ENCODE peak calls at places on chromosomes 6 and 20, in six cellular contexts. D is neural progenitor cell, F is HCT116, O is H1, N is fibroblast of lung, K is HepG2. R is an unnamed sample.

GRCh38 chr6:57190140-57190539 is 18.0 kb downstream of the BAG2 start:
- DNase-seq in O (no peak), K (peak), F (no peak), D (no peak), N (peak), R (no peak)

GRCh38 chr20:19540401-19540800 is 217.7 kb upstream of the RIN2 start:
- DNase-seq in F (no peak), K (no peak), N (no peak), D (no peak), O (no peak), R (no peak)

GRCh38 chr20:20371681-20372080 is 3.8 kb downstream of the INSM1 start:
- DNase-seq in D (peak), N (no peak), O (no peak), F (no peak), K (no peak), R (no peak)

GRCh38 chr20:14915356-14915755 is 577.9 kb upstream of the FLRT3 start:
- DNase-seq in O (no peak), D (no peak), N (no peak), F (no peak), K (no peak), R (no peak)

GRCh38 chr6:33374359-33374910 is 17.2 kb upstream of the KIFC1 start:
- DNase-seq in N (no peak), O (no peak), K (no peak), D (no peak), F (no peak), R (no peak)

GRCh38 chr6:110522427-110522826 is 46.0 kb upstream of the SLC22A16 start:
- DNase-seq in F (no peak), K (no peak), D (no peak), N (no peak), O (no peak), R (no peak)

GRCh38 chr6:135901776-135902524 is 50.4 kb downstream of the PDE7B start:
- DNase-seq in D (no peak), F (no peak), N (peak), O (no peak), K (no peak), R (no peak)

GRCh38 chr6:85400331-85400730 is 49.6 kb upstream of the NT5E start:
- DNase-seq in O (no peak), K (no peak), N (no peak), F (no peak), D (no peak), R (no peak)

GRCh38 chr6:128519931-128520435 is 416 bp downstream of the PTPRK start:
- DNase-seq in K (no peak), N (no peak), D (no peak), O (no peak), F (no peak), R (peak)

GRCh38 chr6:83908813-83909212 is 49.3 kb downstream of the CYB5R4 start:
- DNase-seq in O (no peak), N (peak), K (no peak), F (no peak), D (no peak), R (no peak)

GRCh38 chr6:3320238-3320637 is 61.5 kb downstream of the PSMG4 start:
- DNase-seq in N (no peak), D (no peak), K (no peak), F (no peak), O (no peak), R (no peak)

GRCh38 chr6:125818225-125818657 is 27.5 kb downstream of the NCOA7 start:
- DNase-seq in O (no peak), D (no peak), F (no peak), K (no peak), N (no peak), R (peak)

GRCh38 chr6:100458841-100459154 is 5.9 kb downstream of the SIM1 start:
- DNase-seq in F (no peak), D (no peak), O (no peak), K (no peak), N (no peak), R (no peak)

GRCh38 chr6:100456881-100457220 is 7.9 kb downstream of the SIM1 start:
- DNase-seq in K (no peak), O (no peak), F (no peak), D (no peak), N (no peak), R (no peak)

GRCh38 chr6:100456178-100456880 is 8.4 kb downstream of the SIM1 start:
- DNase-seq in N (no peak), K (no peak), D (peak), O (no peak), F (no peak), R (no peak)

GRCh38 chr6:100459291-100459690 is 5.4 kb downstream of the SIM1 start:
- DNase-seq in D (no peak), F (no peak), O (no peak), K (no peak), N (no peak), R (no peak)

GRCh38 chr6:100457251-100457990 is 7.3 kb downstream of the SIM1 start:
- DNase-seq in D (peak), F (no peak), K (no peak), N (no peak), O (no peak), R (no peak)
- TF ChIP-seq EZH2 in D (peak), F (no peak), K (no peak), N (no peak), O (no peak), R (no peak)

DNA sequence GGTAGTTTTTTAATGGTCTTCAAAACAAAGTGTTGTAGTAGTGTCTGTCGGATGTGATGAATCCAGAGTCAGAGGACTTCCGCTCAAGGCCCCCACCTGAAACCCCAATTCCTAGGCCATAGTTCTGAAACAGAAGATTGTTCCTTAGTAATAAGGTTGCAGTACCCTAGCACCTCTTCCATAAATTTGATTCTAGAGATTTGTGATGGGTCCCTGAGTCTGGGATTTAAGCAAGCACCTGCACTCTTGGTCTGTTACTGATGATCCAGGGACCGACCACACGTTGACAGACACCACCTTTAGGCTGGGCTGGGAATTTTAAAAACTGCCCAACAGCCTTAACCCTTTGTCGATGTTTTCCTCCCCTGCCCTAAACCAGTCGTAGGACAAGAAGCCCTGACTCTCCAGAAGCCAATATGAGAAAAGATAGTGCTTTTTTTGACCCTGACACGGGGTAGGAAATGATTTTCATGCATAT is 1.2 kb downstream of the KCTD20 start:
- DNase-seq in D (peak), F (peak), O (no peak), N (no peak), K (peak), R (peak)
- TF ChIP-seq CTCF in D (peak), F (peak), O (peak), N (no peak), K (peak), R (peak)

DNA sequence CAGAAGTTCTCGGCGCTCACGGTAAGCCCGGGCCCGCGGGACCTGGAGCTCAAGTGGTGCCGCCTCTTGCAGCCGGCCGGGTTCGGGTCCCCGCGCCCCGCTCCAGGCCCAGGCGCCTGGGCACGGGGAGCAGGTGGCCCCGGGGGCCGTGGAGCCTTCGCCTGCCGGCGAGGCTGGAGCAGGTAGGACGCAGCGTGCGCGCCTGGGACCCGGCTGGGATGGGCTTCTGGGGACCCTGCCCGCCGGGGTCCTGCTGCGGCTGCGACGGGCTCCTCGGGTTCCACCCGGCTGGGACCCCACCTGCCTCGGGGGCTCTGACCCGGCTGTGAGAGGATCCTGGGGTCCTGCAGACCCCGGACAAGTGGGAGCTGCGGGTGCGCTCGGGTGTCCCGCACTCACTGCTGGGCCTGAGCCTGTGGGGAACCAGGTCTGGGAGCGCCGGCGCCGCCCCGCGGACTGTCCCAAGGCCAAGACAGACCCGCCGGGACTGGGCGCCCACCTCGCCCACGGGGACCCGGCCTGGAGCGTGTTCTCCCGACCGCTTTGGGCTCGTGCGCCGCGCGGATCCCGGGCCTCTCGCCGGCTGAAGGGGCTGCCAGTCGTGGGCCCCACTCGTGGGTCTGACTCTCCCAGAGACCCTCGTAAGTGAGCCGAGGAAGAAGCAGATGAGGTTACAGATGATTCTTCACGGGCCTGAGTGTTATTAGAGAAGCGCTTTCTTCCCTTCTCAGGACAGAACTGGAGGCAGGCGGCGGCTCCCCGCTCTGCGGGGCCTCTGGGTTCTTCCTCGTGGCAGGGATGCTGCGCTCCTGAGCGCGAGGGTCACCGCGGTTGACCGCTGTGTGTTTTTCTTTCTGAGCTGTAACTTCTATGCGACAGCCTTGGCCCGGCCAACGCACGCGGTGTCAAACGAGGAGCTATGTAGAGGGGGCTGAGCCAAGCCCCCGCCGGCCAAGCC is 729 bp downstream of the SMOC2 start:
- DNase-seq in D (peak), N (no peak), O (no peak), K (no peak), F (no peak), R (no peak)
- TF ChIP-seq EZH2 in D (peak), N (no peak), O (peak), K (peak), F (no peak), R (no peak)

GRCh38 chr6:117188627-117189201 is 76.6 kb upstream of the VGLL2 start:
- DNase-seq in O (no peak), N (no peak), F (peak), D (peak), K (no peak), R (peak)
- TF ChIP-seq CTCF in O (peak), N (peak), F (peak), D (peak), K (peak), R (peak)

GRCh38 chr6:119865466-119866350 is 516.1 kb upstream of the MAN1A1 start:
- DNase-seq in D (no peak), O (no peak), K (no peak), N (no peak), F (no peak), R (no peak)
- TF ChIP-seq EZH2 in D (no peak), O (no peak), K (no peak), N (no peak), F (no peak), R (no peak)

GRCh38 chr6:115865914-115866313 is 194.8 kb downstream of the FRK start:
- DNase-seq in K (no peak), D (no peak), N (no peak), O (no peak), F (no peak), R (no peak)
- TF ChIP-seq CTCF in K (no peak), D (no peak), N (no peak), O (no peak), F (no peak), R (no peak)

GRCh38 chr6:12961761-12962160 is 245.2 kb downstream of the PHACTR1 start:
- DNase-seq in F (no peak), K (no peak), D (no peak), O (no peak), N (no peak), R (no peak)

GRCh38 chr6:12957321-12958051 is 240.9 kb downstream of the PHACTR1 start:
- DNase-seq in O (no peak), N (peak), F (no peak), D (peak), K (no peak), R (peak)

GRCh38 chr6:12956991-12957320 is 240.4 kb downstream of the PHACTR1 start:
- DNase-seq in D (peak), N (no peak), O (no peak), K (no peak), F (no peak), R (no peak)

GRCh38 chr6:12955996-12956395 is 239.4 kb downstream of the PHACTR1 start:
- DNase-seq in F (no peak), K (no peak), D (no peak), N (no peak), O (peak), R (no peak)

DNA sequence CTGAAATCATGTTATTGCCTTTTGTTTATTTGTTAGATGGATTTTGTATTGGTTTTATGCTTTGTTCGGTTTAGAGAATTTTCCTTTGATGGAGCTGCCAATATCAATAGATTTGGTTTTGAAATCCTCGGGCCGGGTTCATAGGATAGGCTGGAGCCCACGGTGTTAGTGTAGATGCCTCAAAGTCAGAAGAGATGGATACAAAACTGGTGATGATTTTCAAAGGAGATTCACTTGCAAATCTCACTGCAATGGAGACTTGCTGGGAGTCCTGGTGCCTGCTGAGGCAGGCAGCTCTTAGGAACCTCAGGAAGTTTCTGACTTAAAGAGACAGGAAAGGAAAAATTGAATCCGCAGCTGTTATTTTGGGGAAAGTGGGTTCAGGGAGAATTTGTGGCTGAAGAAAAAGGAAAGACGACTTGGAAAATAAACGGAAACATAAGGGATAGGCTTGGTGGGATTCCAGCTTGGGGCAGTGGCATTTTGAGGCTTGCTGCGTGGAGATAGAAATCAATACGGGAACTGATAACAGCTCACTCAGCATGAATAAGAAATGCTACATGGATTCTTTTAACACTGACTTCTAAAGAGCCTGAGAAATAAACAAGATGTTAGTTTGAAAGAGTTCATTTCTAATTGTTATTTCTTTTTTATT is 241.6 kb downstream of the PHACTR1 start:
- DNase-seq in F (no peak), O (no peak), N (peak), D (no peak), K (no peak), R (no peak)
- TF ChIP-seq EZH2 in F (no peak), O (no peak), N (no peak), D (peak), K (peak), R (no peak)

GRCh38 chr6:27312950-27313271 is 838 bp upstream of the POM121L2 start:
- DNase-seq in O (no peak), D (no peak), K (no peak), F (no peak), N (no peak), R (peak)
- TF ChIP-seq CTCF in O (no peak), D (no peak), K (no peak), F (no peak), N (no peak), R (no peak)

DNA sequence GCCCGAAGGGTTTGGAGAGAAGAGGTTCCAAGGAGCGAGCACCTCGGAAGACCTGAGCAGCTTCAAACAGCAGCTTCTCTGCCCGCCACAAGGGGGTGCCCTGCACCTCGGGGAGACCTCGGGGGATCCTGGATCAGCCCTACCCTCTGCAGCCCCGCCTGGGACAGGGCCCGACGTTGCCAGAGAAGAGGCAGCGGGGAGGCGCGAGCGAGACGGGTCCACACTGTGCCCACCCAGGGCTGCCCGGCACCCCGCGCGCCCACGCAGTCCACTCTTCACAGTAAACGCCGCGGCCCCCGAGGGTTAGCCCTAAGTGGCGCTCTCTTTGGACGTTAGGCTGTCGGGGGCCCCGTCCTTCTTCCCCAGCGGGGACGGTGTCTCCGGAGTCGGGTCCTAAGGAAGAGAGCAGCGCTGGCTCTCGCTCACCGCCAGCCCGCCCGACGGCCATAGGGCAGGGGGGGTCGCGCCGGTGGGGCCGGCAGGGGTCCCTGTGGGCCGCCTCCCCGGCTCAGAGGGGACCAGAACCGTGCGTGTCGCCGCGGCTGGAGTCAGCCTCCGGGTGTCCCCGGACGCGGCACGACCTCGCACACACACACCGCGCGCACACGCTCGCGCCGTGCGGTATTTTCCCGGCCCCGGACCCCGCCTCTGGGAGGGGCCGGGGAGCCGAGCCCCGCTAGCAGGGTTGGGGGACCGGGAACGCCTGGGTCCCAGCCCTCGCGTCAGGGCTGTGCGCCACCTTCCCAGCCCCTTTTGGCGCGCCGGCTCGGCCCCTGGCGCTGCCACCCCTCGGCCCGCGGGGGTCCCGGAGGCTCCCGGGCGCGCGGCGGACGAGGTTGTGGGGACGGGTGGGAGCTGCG is 929 bp downstream of the CDH22 start:
- DNase-seq in N (peak), F (no peak), O (peak), K (peak), D (peak), R (peak)
- TF ChIP-seq EZH2 in N (peak), F (no peak), O (peak), K (peak), D (peak), R (no peak)

DNA sequence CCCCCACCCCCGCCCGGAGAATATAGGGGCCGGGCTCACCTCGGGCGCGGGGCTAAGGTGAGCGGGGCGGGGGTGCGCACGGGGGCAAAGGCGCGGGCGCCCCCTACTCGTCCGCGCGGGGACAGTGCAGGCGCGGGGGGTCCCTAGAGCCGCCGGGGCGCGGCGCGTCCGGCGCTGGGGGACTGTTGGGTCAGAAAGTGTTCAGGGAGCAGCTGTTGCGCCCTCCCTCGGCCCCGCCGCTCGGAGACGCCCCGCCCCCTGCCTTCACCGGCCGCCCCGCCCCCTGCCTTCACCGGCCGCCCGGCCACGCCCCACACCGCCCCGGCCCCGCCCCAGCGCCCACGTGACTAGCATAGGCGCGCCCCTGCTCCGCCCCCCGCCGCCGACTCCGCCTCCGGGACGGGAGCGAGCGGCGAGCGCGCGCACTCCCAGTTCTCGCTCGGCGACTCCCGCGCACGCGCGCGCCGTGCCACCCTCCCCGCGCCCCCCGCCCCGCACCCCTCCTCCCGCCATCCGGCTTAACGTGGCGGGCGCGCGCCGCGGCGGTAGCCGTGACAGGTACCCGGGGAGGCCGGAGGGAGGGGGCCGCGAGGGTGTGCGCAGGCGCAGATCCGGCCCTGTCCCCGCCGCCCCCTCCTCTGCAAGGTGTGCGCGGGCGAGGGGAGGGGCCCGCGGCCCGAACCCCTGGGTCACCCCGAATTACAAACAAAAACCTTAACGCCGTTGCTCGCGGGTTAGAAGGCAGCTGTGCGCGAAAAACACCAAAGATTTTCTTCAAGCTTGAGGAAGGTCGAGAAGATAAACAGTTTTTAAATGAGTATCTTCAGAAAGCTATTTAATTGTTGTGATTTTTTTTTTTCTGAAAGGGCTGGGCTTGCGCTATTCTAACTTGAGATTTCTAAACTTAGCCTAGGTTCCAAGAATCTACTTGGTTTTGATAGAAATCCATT is 704 bp upstream of the ZNF217 start:
- DNase-seq in K (peak), D (peak), F (peak), O (peak), N (peak), R (peak)
- TF ChIP-seq CTCF in K (peak), D (peak), F (no peak), O (peak), N (no peak), R (peak)